ENCODE peak calls at places on chromosomes 3 and 15, in six cellular contexts. V, D, J, F, B and Y are unnamed samples.

GRCh38 chr3:157174265-157174615 is 14.3 kb upstream of the CCNL1 start:
- DNase-seq in V (peak), D (peak), J (no peak), F (no peak), B (no peak), Y (no peak)

GRCh38 chr3:136186330-136186729 is 9.8 kb downstream of the MSL2 start:
- DNase-seq in V (no peak), D (peak), J (peak), F (no peak), B (no peak), Y (peak)

GRCh38 chr3:138256022-138256421 is 68.9 kb downstream of the ARMC8 start:
- DNase-seq in V (no peak), D (no peak), J (no peak), F (no peak), B (no peak), Y (no peak)

GRCh38 chr15:53312707-53313106 is 446.8 kb downstream of the WDR72 start:
- DNase-seq in V (no peak), D (no peak), J (no peak), F (no peak), B (no peak), Y (no peak)

GRCh38 chr3:25007974-25008658 is 419.9 kb upstream of the RARB start:
- DNase-seq in V (no peak), D (no peak), J (no peak), F (no peak), B (peak), Y (no peak)

GRCh38 chr3:156725706-156726105 is 51.3 kb downstream of the TIPARP start:
- DNase-seq in V (no peak), D (peak), J (no peak), F (no peak), B (no peak), Y (peak)

GRCh38 chr15:70765504-70766281 is 2.3 kb upstream of the UACA start:
- DNase-seq in V (no peak), D (no peak), J (no peak), F (no peak), B (no peak), Y (no peak)

GRCh38 chr3:53833053-53833645 is 13.1 kb downstream of the CHDH start:
- DNase-seq in V (peak), D (no peak), J (no peak), F (no peak), B (no peak), Y (peak)

GRCh38 chr3:185152433-185153169 is at the start of gene C3orf70:
- DNase-seq in V (peak), D (peak), J (no peak), F (no peak), B (no peak), Y (peak)

GRCh38 chr3:138694287-138695007 is 85.9 kb downstream of the FAIM start:
- DNase-seq in V (no peak), D (no peak), J (no peak), F (no peak), B (no peak), Y (no peak)

GRCh38 chr3:39290255-39290654 is 10.4 kb upstream of the CX3CR1 start:
- DNase-seq in V (no peak), D (no peak), J (no peak), F (no peak), B (no peak), Y (no peak)

GRCh38 chr3:66452247-66453040 is 48.4 kb downstream of the LRIG1 start:
- DNase-seq in V (no peak), D (no peak), J (no peak), F (no peak), B (no peak), Y (no peak)

DNA sequence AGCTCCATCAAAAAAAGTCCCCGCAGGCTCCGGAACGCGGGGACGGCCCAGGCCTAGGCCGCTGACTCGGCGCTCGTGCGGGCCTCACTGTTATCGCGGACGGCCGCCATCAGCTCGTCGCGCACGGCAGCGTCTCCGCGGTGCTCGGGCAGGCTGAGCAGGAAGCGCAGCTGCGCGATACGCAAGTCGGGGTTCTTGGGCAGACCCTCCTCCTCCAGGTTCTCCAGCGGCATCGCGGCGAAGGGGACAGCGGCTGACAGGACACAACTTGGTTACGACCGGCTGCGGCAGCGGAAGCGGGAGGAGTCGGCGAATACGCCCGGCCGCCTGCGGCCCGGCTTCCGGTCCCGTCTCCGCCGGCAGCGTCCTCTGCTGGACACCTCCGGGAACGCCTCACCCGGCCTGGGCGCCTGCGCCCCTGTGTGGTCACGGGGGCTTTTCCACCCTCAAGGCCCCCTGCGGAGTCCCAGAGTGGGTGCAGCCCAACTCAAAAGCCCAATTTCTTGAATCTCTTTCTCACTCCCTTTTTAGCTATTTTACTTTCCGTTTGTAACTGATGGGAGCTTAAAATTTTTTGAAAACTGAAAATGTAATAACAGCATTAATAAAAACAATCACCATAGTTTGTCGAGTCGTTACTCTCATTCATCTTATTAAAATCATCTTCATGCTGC is at the start of gene PSMD6:
- DNase-seq in V (peak), D (peak), J (peak), F (peak), B (peak), Y (peak)
- TF ChIP-seq EP300 in V (no peak), D (no peak), J (no peak), F (no peak), B (no peak), Y (no peak)

GRCh38 chr3:124772081-124772831 is 42.0 kb downstream of the UMPS start:
- DNase-seq in V (no peak), D (no peak), J (no peak), F (no peak), B (no peak), Y (no peak)
- TF ChIP-seq POLR2AphosphoS5 in V (peak), D (no peak), J (no peak), F (peak), B (no peak), Y (no peak)

DNA sequence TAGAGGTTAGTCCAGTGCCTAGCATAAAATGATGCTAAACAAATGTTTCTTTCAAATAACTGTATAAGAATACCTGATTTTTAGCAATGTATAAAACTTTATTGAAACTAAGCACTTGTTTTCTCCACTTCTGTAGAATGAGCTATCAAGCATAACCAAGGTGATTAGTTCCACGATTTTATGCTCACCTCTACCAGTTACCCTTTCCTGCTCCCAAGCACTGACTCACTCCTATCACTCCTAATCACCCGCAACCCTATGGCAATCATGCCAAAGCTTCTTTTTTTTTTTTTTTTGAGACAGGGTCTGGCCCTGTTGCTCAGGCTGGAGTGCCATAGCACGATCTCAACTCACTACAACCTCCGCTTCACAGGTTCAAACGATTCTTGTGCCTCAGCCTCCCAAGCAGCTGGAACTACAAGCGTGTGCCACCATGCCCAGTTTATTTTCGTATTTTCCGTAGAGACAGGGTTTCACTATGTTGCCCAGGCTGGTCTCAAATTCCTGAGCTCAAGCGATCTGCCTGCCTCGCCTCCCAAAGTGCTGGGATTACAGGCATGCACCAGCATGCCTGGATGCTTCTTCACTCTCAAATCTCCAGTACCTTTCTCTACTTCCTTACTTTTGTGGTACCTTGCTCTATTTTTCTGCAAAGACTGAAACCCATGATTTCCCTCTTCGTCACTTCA is 3.9 kb downstream of the HSPBAP1 start:
- DNase-seq in V (no peak), D (no peak), J (no peak), F (no peak), B (no peak), Y (no peak)
- H3K27ac ChIP-seq in V (no peak), D (no peak), J (no peak), F (no peak), B (no peak), Y (no peak)

GRCh38 chr15:35514759-35515158 is 31.2 kb downstream of the DPH6 start:
- DNase-seq in V (no peak), D (no peak), J (no peak), F (no peak), B (no peak), Y (no peak)
- TF ChIP-seq EP300 in V (no peak), D (no peak), J (no peak), F (no peak), B (no peak), Y (no peak)